ENCODE peak calls at places on chromosomes 7 and 10, in eight cellular contexts. J is GM04504; O is choroid plexus epithelial cell; V is A172; B is HT1080; S is endothelial cell of umbilical vein; X is effector memory CD8-positive, alpha-beta T cell; I is aorta. N is an unnamed sample.

GRCh38 chr10:17129711-17130110 is at the start of gene CUBN:
- DNase-seq in J (no peak), O (no peak), V (no peak), B (no peak), S (no peak), X (no peak), I (no peak), N (no peak)

GRCh38 chr10:125283191-125283590 is 122.8 kb upstream of the CTBP2 start:
- DNase-seq in J (no peak), O (no peak), V (no peak), B (no peak), S (no peak), X (no peak), I (no peak), N (no peak)

GRCh38 chr7:1466524-1467271 is 7.4 kb upstream of the MICALL2 start:
- DNase-seq in J (peak; percentile 26), O (peak; percentile 61), V (peak; percentile 67), B (peak; percentile 48), S (peak; percentile 20), X (no peak), I (peak; percentile 96), N (no peak)

GRCh38 chr10:117532451-117533107 is 10.0 kb upstream of the EMX2 start:
- DNase-seq in J (no peak), O (no peak), V (no peak), B (no peak), S (no peak), X (no peak), I (no peak), N (no peak)

GRCh38 chr7:113217314-113217713 is 99.0 kb upstream of the SMIM30 start:
- DNase-seq in J (no peak), O (no peak), V (peak; percentile 71), B (peak; percentile 71), S (no peak), X (no peak), I (no peak), N (no peak)

GRCh38 chr10:93813507-93814465 is 56.0 kb downstream of the LGI1 start:
- DNase-seq in J (no peak), O (peak; percentile 41), V (peak; percentile 73), B (peak; percentile 49), S (peak; percentile 55), X (no peak), I (peak; percentile 84), N (peak; percentile 41)

GRCh38 chr7:42237891-42238531 is 1.0 kb upstream of the GLI3 start:
- DNase-seq in J (no peak), O (peak; percentile 70), V (peak; percentile 21), B (peak; percentile 27), S (peak; percentile 65), X (no peak), I (peak; percentile 86), N (peak; percentile 42)

GRCh38 chr10:1633783-1634182 is 103.5 kb downstream of the ADARB2 start:
- DNase-seq in J (no peak), O (no peak), V (no peak), B (no peak), S (no peak), X (no peak), I (peak; percentile 66), N (no peak)

GRCh38 chr10:132337019-132337418 is 5.0 kb downstream of the LRRC27 start:
- DNase-seq in J (no peak), O (peak; percentile 38), V (no peak), B (no peak), S (peak; percentile 46), X (no peak), I (peak; percentile 65), N (no peak)

GRCh38 chr7:108528183-108528712 is 2.3 kb upstream of the PNPLA8 start:
- DNase-seq in J (no peak), O (no peak), V (no peak), B (no peak), S (no peak), X (no peak), I (no peak), N (no peak)

GRCh38 chr10:103605359-103606156 is 112.1 kb downstream of the NEURL1 start:
- DNase-seq in J (peak; percentile 64), O (peak; percentile 78), V (peak; percentile 27), B (peak; percentile 14), S (peak; percentile 28), X (peak; percentile 36), I (no peak), N (no peak)

GRCh38 chr7:159097661-159098423 is 46.8 kb downstream of the VIPR2 start:
- DNase-seq in J (no peak), O (no peak), V (no peak), B (no peak), S (no peak), X (no peak), I (peak; percentile 82), N (no peak)

GRCh38 chr10:132066812-132067211 is 1.1 kb downstream of the JAKMIP3 start:
- DNase-seq in J (no peak), O (no peak), V (no peak), B (no peak), S (no peak), X (no peak), I (peak; percentile 28), N (no peak)

GRCh38 chr10:80055760-80056159 is 22.7 kb upstream of the TMEM254 start:
- DNase-seq in J (no peak), O (no peak), V (no peak), B (no peak), S (no peak), X (no peak), I (no peak), N (no peak)

GRCh38 chr10:79163663-79163970 is 94.9 kb downstream of the ZMIZ1 start:
- DNase-seq in J (no peak), O (no peak), V (no peak), B (no peak), S (no peak), X (no peak), I (no peak), N (no peak)

GRCh38 chr10:114544045-114544659 is 113.9 kb downstream of the ABLIM1 start:
- DNase-seq in J (no peak), O (no peak), V (peak; percentile 25), B (no peak), S (no peak), X (peak; percentile 70), I (no peak), N (no peak)

GRCh38 chr10:104253576-104254410 is 899 bp upstream of the GSTO1 start:
- DNase-seq in J (no peak), O (no peak), V (no peak), B (peak; percentile 18), S (no peak), X (no peak), I (no peak), N (no peak)

GRCh38 chr10:11246752-11247467 is 229.2 kb downstream of the CELF2 start:
- DNase-seq in J (no peak), O (no peak), V (no peak), B (no peak), S (no peak), X (no peak), I (no peak), N (no peak)

N was measured in hypothalamus.